ENCODE peak calls at places on chromosomes 16 and 17, in seven cellular contexts. B is left lung; L is neural progenitor cell; Y is body of pancreas; S is transverse colon; W is OCI-LY7; F is effector memory CD4-positive, alpha-beta T cell. G is an unnamed sample. For H3K36me3 and H3K4me1, the result is how much of the 10 kb centered on the place peaks cover.

GRCh38 chr17:27990100-27990499 is 52.4 kb upstream of the NLK start:
- DNase-seq in Y (no peak), B (no peak), F (no peak), L (no peak), S (peak), W (no peak), G (no peak)

GRCh38 chr16:718922-719321 is 2.0 kb upstream of the ANTKMT start:
- DNase-seq in W (no peak), F (no peak), S (peak), L (no peak), B (no peak), Y (no peak), G (no peak)

GRCh38 chr17:10081571-10082169 is 116.7 kb downstream of the GAS7 start:
- DNase-seq in F (no peak), B (no peak), Y (no peak), S (no peak), L (no peak), W (no peak), G (no peak)

GRCh38 chr17:17227608-17228520 is 9.1 kb downstream of the FLCN start:
- DNase-seq in S (no peak), L (no peak), Y (peak), W (no peak), B (no peak), F (no peak), G (no peak)

GRCh38 chr17:51805220-51805619 is 353.3 kb downstream of the CA10 start:
- DNase-seq in L (no peak), W (no peak), Y (no peak), S (no peak), B (no peak), F (no peak), G (no peak)

GRCh38 chr17:78592991-78593329 is 15.8 kb upstream of the DNAH17 start:
- DNase-seq in W (no peak), L (no peak), S (no peak), F (no peak), B (no peak), Y (no peak), G (no peak)

GRCh38 chr17:11551442-11551841 is 46.8 kb upstream of the DNAH9 start:
- DNase-seq in F (no peak), S (no peak), W (no peak), L (no peak), B (no peak), Y (no peak), G (no peak)

GRCh38 chr16:4324871-4325740 is 9.2 kb downstream of the GLIS2 start:
- DNase-seq in F (no peak), W (peak), L (no peak), B (no peak), Y (no peak), S (no peak), G (no peak)

GRCh38 chr17:11628374-11628773 is 30.1 kb downstream of the DNAH9 start:
- DNase-seq in S (no peak), L (peak), B (no peak), F (no peak), W (no peak), Y (no peak), G (no peak)

GRCh38 chr17:66625321-66625767 is 209.6 kb upstream of the CACNG5 start:
- DNase-seq in F (no peak), W (peak), B (no peak), Y (no peak), L (peak), S (no peak), G (peak)

GRCh38 chr17:59520276-59520675 is 45.1 kb upstream of the DHX40 start:
- DNase-seq in Y (no peak), L (no peak), F (no peak), B (no peak), S (no peak), W (no peak), G (no peak)

GRCh38 chr17:61875804-61876203 is 12.5 kb upstream of the BRIP1 start:
- DNase-seq in L (no peak), S (no peak), Y (no peak), B (no peak), W (no peak), F (no peak), G (no peak)

GRCh38 chr17:83103200-83103937 is 24.0 kb downstream of the METRNL start:
- DNase-seq in W (peak), B (peak), S (peak), Y (peak), L (peak), F (no peak), G (no peak)

GRCh38 chr17:48704521-48704920 is 17.8 kb downstream of the PRAC1 start:
- DNase-seq in S (no peak), B (no peak), W (no peak), Y (no peak), L (no peak), F (no peak), G (no peak)

GRCh38 chr16:48123104-48123788 is 32.5 kb downstream of the ABCC12 start:
- DNase-seq in L (no peak), F (no peak), S (no peak), W (no peak), B (peak), Y (peak), G (no peak)

GRCh38 chr16:62068747-62069146 is 32.5 kb upstream of the CDH8 start:
- DNase-seq in L (peak), F (no peak), W (peak), S (no peak), Y (no peak), B (no peak), G (no peak)

DNA sequence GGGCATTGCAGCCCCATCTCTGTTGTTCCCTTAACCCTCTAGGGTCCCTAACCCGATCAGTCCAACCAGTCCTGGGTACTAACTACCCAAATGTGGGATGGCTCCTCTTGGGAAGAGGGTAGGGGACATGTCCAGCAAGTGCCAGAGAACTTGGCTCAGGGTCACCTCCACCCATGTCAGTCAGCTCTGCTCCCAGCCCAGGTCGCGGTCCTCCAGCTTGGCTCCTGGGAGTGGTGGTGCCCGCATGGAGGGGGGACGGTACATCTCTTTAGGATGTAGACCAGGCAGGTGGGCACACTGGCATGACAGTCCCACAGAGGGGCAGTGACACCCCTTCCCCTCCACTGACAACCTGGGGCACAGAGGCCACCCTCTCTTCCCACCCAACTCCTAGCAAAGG is 6.0 kb downstream of the TMUB2 start:
- DNase-seq in W (no peak), Y (no peak), L (no peak), B (no peak), S (no peak), F (no peak), G (no peak)
- H3K36me3 ChIP-seq in W (half or more), Y (under half), L (under half), B (half or more), S (under half), F (half or more), G (half or more)

GRCh38 chr17:75239778-75240393 is 21.5 kb downstream of the GGA3 start:
- DNase-seq in B (no peak), L (peak), S (no peak), Y (no peak), F (no peak), W (no peak), G (no peak)
- H3K4me1 ChIP-seq in B (under half), L (under half), S (under half), Y (under half), F (under half), W (under half), G (under half)

DNA sequence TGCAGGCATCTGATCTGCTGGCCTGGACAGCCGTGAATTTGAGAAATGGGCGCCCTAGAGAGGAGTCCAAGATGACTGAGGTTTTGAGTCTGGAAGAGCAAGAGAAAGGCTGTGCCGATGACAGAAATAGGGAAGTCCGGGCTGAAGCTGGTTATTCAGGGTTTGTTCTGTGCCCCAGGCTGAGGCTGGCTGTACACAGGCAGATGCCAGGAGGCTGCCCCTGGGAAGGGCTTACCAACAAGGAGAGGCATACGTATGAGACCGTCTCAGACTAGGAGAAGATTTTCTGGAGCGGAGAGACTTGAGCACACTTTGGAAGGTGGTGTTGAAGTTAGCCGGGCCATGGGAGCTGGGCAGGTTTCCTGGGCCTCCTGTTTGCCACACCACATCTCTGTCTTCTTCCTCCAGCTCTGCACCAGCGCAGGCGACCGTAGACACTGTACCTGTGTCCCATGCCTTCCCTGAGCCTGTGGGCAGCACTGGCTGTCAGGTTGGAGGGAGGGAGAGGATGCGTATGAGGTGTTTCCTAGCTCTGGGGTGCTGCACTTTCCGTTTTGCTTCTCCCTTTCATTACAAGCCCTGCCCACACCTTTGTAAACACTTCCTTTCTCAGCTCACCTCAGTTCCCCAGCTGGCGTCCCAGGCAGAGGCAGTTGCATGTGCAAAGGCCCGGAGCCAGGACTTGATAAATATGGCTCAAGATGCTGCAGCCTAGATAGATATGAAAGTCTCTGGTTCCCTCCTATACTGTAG is 80.8 kb downstream of the SPECC1 start:
- DNase-seq in Y (no peak), L (no peak), B (no peak), W (no peak), S (no peak), F (no peak), G (peak)
- H3K27ac ChIP-seq in Y (no peak), L (no peak), B (no peak), W (no peak), S (no peak), F (no peak), G (no peak)

GRCh38 chr16:89904606-89905510 is 13.8 kb upstream of the MC1R start:
- DNase-seq in F (no peak), B (no peak), Y (no peak), S (no peak), L (no peak), W (no peak), G (no peak)

GRCh38 chr16:89908236-89908635 is 10.4 kb upstream of the MC1R start:
- DNase-seq in B (no peak), Y (no peak), S (no peak), L (no peak), F (no peak), W (no peak), G (no peak)

GRCh38 chr16:89905511-89906140 is 13.0 kb upstream of the MC1R start:
- DNase-seq in S (no peak), Y (no peak), B (no peak), W (no peak), L (no peak), F (no peak), G (no peak)

GRCh38 chr16:89906141-89907025 is 12.3 kb upstream of the MC1R start:
- DNase-seq in B (no peak), L (no peak), W (no peak), Y (no peak), F (no peak), S (no peak), G (no peak)

GRCh38 chr16:89907055-89907814 is 11.4 kb upstream of the MC1R start:
- DNase-seq in F (no peak), L (no peak), W (no peak), S (no peak), Y (no peak), B (no peak), G (no peak)
- H3K36me3 ChIP-seq in F (half or more), L (under half), W (half or more), S (under half), Y (under half), B (half or more), G (under half)